ENCODE peak calls at places on chromosome 21, in five cellular contexts. F, D, N, K and B are unnamed samples.

GRCh38 chr21:17819114-17819877 is at the start of gene C21orf91:
- DNase-seq in F (peak; percentile 86), D (peak; percentile 72), N (peak; percentile 88), K (peak; percentile 88), B (peak; percentile 86)

GRCh38 chr21:45818276-45818903 is 163.2 kb upstream of the COL6A1 start:
- DNase-seq in F (peak; percentile 90), D (no peak), N (no peak), K (no peak), B (peak; percentile 56)

GRCh38 chr21:20639026-20639425 is 359.2 kb upstream of the NCAM2 start:
- DNase-seq in F (no peak), D (no peak), N (no peak), K (no peak), B (no peak)

GRCh38 chr21:34132905-34133304 is 59.5 kb downstream of the MRPS6 start:
- DNase-seq in F (no peak), D (no peak), N (no peak), K (no peak), B (no peak)

GRCh38 chr21:46111193-46111571 is 13.3 kb downstream of the COL6A2 start:
- DNase-seq in F (no peak), D (no peak), N (peak; percentile 18), K (no peak), B (peak; percentile 28)

GRCh38 chr21:17688912-17689874 is 76.5 kb upstream of the BTG3 start:
- DNase-seq in F (peak; percentile 12), D (peak; percentile 3), N (peak; percentile 35), K (peak; percentile 27), B (no peak)

GRCh38 chr21:31278511-31279155 is 65.4 kb downstream of the TIAM1 start:
- DNase-seq in F (peak; percentile 34), D (no peak), N (no peak), K (no peak), B (no peak)

GRCh38 chr21:16279658-16280581 is 550.1 kb downstream of the USP25 start:
- DNase-seq in F (peak; percentile 10), D (no peak), N (peak; percentile 71), K (no peak), B (no peak)

GRCh38 chr21:15943009-15943666 is 213.4 kb downstream of the USP25 start:
- DNase-seq in F (peak; percentile 4), D (no peak), N (no peak), K (no peak), B (no peak)

GRCh38 chr21:45570826-45571601 is 28.8 kb upstream of the SLC19A1 start:
- DNase-seq in F (peak; percentile 64), D (no peak), N (no peak), K (no peak), B (no peak)

GRCh38 chr21:32256873-32257620 is 21.8 kb downstream of the MIS18A start:
- DNase-seq in F (peak; percentile 91), D (no peak), N (peak; percentile 80), K (peak; percentile 83), B (peak; percentile 86)

GRCh38 chr21:42848932-42849758 is 30.2 kb downstream of the WDR4 start:
- DNase-seq in F (no peak), D (no peak), N (no peak), K (no peak), B (no peak)

DNA sequence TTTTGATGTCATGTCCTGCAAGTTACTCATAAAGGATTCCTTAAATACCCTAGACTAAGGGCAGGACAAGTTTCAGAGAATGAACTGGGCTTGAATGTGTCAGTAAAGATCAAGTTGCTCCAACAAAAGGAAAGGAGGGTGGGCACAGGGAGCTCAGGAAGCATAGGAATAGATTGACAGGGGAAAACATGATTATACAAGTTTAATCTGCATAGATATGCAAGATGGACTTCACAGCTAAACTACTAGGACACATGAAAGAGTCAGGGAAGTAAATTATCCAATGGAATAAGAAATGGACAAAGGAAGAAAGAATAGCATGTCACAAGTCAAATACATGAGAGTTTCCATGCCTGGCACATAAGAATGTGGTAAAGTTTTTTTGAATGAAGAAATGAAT is 203.9 kb upstream of the SAMSN1 start:
- DNase-seq in F (no peak), D (no peak), N (no peak), K (no peak), B (no peak)
- H3K4me1 ChIP-seq in F (no peaks in the 10 kb centered on the region), D (no peaks in the 10 kb centered on the region), N (no peaks in the 10 kb centered on the region), K (no peaks in the 10 kb centered on the region), B (no peaks in the 10 kb centered on the region)

DNA sequence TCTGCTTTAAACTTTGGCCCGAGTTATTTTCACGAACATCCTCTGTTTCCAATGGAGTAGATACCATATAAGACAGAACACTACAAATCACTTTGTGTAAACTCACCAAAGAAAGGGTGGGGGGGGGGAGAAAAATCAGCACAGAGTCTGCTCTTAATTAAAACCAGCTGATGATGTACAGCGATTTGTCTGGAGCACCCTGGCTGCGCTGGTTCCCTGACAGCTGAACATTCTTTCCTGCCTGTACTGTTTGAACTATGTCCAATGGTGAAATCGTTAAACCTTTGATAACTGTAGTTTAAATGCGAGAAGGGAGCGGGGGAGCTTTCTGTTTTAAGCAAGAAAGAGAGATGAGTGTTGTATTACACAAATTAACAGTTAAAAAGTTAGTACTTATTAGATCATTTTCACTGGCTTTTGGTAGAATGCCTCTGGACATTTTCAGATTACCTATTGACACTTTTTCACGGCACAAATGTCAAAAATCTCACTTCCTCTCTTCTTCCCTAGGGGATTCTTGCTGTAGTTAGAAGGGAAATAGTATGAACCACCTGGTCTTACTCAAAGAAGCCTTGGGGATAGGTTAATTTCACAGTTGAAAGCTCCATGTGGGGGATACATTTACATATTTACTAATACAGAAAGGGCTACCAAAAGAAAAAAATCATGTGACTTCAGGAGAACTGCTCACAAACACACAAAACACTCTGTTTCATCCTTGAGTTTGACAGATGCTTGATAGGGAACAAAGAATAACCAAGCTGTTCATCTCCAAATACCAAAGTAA is 140.2 kb upstream of the RUNX1 start:
- DNase-seq in F (peak; percentile 82), D (no peak), N (peak; percentile 62), K (no peak), B (no peak)
- H3K4me3 ChIP-seq in F (no peak overlapping the region), D (no peak overlapping the region), N (no peak overlapping the region), K (no peak overlapping the region), B (no peak overlapping the region)

GRCh38 chr21:39580744-39581143 is 32.0 kb upstream of the B3GALT5 start:
- DNase-seq in F (no peak), D (no peak), N (no peak), K (no peak), B (no peak)

GRCh38 chr21:39581414-39581813 is 31.3 kb upstream of the B3GALT5 start:
- DNase-seq in F (no peak), D (no peak), N (no peak), K (no peak), B (no peak)

GRCh38 chr21:39576518-39577128 is 36.1 kb upstream of the B3GALT5 start:
- DNase-seq in F (no peak), D (no peak), N (no peak), K (no peak), B (no peak)

GRCh38 chr21:39579734-39580332 is 32.9 kb upstream of the B3GALT5 start:
- DNase-seq in F (no peak), D (no peak), N (no peak), K (no peak), B (no peak)

GRCh38 chr21:39575778-39576177 is 37.0 kb upstream of the B3GALT5 start:
- DNase-seq in F (no peak), D (no peak), N (no peak), K (no peak), B (no peak)
- TF ChIP-seq CTCF in F (no peak), D (no peak), N (no peak), K (no peak), B (no peak)

DNA sequence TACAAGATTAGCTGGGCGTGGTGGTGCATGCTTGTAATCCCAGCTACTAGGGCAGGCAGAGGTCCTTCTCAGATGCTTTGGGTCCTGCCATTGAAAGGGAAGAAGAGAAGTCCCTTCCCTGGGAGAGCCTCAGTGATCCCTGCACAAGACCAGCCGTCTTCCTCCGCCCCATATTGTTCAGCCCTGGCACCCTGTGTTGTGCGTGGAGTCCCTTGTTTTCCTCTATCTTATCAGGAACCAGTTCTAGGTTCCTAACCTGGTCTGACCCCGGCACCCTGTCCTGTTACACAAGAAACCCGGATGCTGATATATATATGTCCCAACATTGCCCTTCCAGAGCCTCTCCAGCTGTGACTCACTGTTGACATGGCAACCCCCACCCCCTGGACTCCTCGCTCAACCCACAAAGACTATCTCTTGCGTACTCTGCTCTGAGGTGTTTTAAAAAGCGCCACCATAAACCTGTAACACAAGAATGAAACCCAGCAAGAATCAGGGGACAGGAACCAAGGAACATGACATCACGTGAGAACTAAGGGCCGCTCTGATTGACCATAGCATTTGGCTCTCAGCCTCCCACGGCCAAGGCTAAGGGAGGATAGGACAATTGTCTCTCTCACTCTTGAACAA is 4.8 kb downstream of the MX2 start:
- DNase-seq in F (peak; percentile 73), D (no peak), N (no peak), K (peak; percentile 70), B (peak; percentile 85)
- H3K4me1 ChIP-seq in F (peaks cover 8% of the 10 kb centered on the region), D (peaks cover 44% of the 10 kb centered on the region), N (peaks cover 4% of the 10 kb centered on the region), K (no peaks in the 10 kb centered on the region), B (peaks cover 51% of the 10 kb centered on the region)

GRCh38 chr21:36320421-36321324 is 676 bp downstream of the MORC3 start:
- DNase-seq in F (peak; percentile 73), D (no peak), N (peak; percentile 69), K (no peak), B (peak; percentile 66)
- H3K4me3 ChIP-seq in F (peak overlapping the region; percentile 81), D (peak overlapping the region; percentile 63), N (peak overlapping the region; percentile 96), K (peak overlapping the region; percentile 94), B (peak overlapping the region; percentile 90)

GRCh38 chr21:28177008-28177603 is 815.6 kb downstream of the LTN1 start:
- DNase-seq in F (peak; percentile 10), D (no peak), N (no peak), K (no peak), B (no peak)

GRCh38 chr21:28174006-28174405 is 818.7 kb downstream of the LTN1 start:
- DNase-seq in F (no peak), D (no peak), N (no peak), K (no peak), B (no peak)
- TF ChIP-seq CTCF in F (no peak), D (no peak), N (no peak), K (no peak), B (no peak)